ENCODE peak calls at places on chromosome 21, in four cellular contexts. H is IMR-90, E is adrenal gland, K is spleen. T is an unnamed sample.

GRCh38 chr21:16522512-16522911 is 792.7 kb downstream of the USP25 start:
- DNase-seq in H (peak; percentile 83), E (no peak), K (no peak), T (peak; percentile 78)

GRCh38 chr21:9837946-9838801 is 683.2 kb upstream of the TPTE start:
- DNase-seq in K (peak; percentile 75), E (no peak), H (no peak), T (no peak)

GRCh38 chr21:27674037-27674436 is 707.1 kb upstream of the ADAMTS5 start:
- DNase-seq in E (no peak), K (no peak), H (peak; percentile 88), T (peak; percentile 76)

GRCh38 chr21:42437786-42438185 is 34.1 kb downstream of the UBASH3A start:
- DNase-seq in E (peak; percentile 6), K (peak; percentile 47), H (peak; percentile 2), T (no peak)

GRCh38 chr21:35026153-35026499 is 23.0 kb downstream of the RUNX1 start:
- DNase-seq in K (no peak), E (no peak), H (no peak), T (peak; percentile 68)

GRCh38 chr21:20997633-20998455 is at the start of gene NCAM2:
- DNase-seq in H (peak; percentile 76), K (peak; percentile 89), E (peak; percentile 83), T (peak; percentile 80)

GRCh38 chr21:16424331-16424749 is 694.6 kb downstream of the USP25 start:
- DNase-seq in H (no peak), E (no peak), K (no peak), T (peak; percentile 69)

GRCh38 chr21:45412909-45413581 is 8.1 kb downstream of the COL18A1 start:
- DNase-seq in E (peak; percentile 13), K (peak; percentile 72), H (no peak), T (no peak)

GRCh38 chr21:32372755-32373154 is 20.1 kb downstream of the URB1 start:
- DNase-seq in K (no peak), E (no peak), H (peak; percentile 23), T (no peak)

GRCh38 chr21:44785620-44786344 is 15.8 kb downstream of the UBE2G2 start:
- DNase-seq in E (no peak), H (peak; percentile 75), K (no peak), T (peak; percentile 70)

GRCh38 chr21:8989261-8989882 is 1532.0 kb upstream of the TPTE start:
- DNase-seq in H (no peak), K (no peak), E (no peak), T (peak; percentile 49)

GRCh38 chr21:42059141-42059540 is 12.0 kb upstream of the UMODL1 start:
- DNase-seq in H (no peak), E (no peak), K (peak; percentile 74), T (no peak)

GRCh38 chr21:38264581-38264980 is 7.8 kb downstream of the KCNJ15 start:
- DNase-seq in H (no peak), E (no peak), K (no peak), T (no peak)
- H3K4me1 ChIP-seq in H (peaks cover 19% of the 10 kb centered on the region), E (no peaks in the 10 kb centered on the region), K (no peaks in the 10 kb centered on the region), T (peaks cover 19% of the 10 kb centered on the region)

DNA sequence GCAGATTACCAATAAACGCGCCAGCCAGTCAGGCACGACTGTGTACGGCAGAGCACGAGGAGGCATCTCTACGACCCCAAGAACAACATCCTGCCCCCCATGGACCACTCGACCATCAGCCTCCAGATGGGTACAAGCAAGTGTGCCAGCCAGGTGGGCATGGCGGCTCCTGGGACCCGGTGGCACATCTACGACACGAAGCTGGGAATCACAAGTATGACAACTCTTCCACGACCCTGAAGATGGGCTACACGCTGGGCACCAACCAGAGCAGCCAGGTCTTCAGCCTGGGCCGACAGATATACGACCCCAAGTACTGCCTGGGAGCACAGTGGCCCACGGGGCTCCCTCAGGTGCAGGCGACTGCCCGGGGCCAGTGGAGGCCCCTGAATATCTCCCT is 217.6 kb downstream of the POTED start:
- DNase-seq in K (peak; percentile 58), E (no peak), H (no peak), T (no peak)
- H3K4me1 ChIP-seq in K (no peaks in the 10 kb centered on the region), E (no peaks in the 10 kb centered on the region), H (no peaks in the 10 kb centered on the region), T (no peaks in the 10 kb centered on the region)

GRCh38 chr21:29022141-29022540 is 2.3 kb upstream of the USP16 start:
- DNase-seq in K (no peak), E (no peak), H (no peak), T (no peak)
- H3K4me1 ChIP-seq in K (peaks cover 28% of the 10 kb centered on the region), E (peaks cover 32% of the 10 kb centered on the region), H (peaks cover 3% of the 10 kb centered on the region), T (peaks cover 14% of the 10 kb centered on the region)

GRCh38 chr21:26070822-26071425 is 99.6 kb downstream of the APP start:
- DNase-seq in K (no peak), E (no peak), H (peak; percentile 45), T (peak; percentile 47)
- H3K4me1 ChIP-seq in K (peaks cover 28% of the 10 kb centered on the region), E (peaks cover 54% of the 10 kb centered on the region), H (peaks cover 6% of the 10 kb centered on the region), T (peaks cover 18% of the 10 kb centered on the region)

T was measured in astrocyte.